ENCODE peak calls at places on chromosomes 1 and 21, in five cellular contexts. H is NB4; E is astrocyte of the spinal cord; K is CD8-positive, alpha-beta T cell; S is fibroblast of mammary gland. B is an unnamed sample.

GRCh38 chr1:231660198-231660597 is 33.6 kb downstream of the DISC1 start:
- DNase-seq in H (no peak), E (no peak), K (no peak), S (no peak), B (no peak)

GRCh38 chr1:216153130-216153529 is 270.1 kb downstream of the USH2A start:
- DNase-seq in H (no peak), E (no peak), K (no peak), S (no peak), B (no peak)

GRCh38 chr1:214862421-214862820 is 220.1 kb upstream of the KCNK2 start:
- DNase-seq in H (no peak), E (peak), K (no peak), S (peak), B (no peak)

GRCh38 chr1:8477199-8477982 is 159.5 kb downstream of the SLC45A1 start:
- DNase-seq in H (no peak), E (peak), K (no peak), S (peak), B (no peak)

GRCh38 chr1:27521336-27522147 is 31.6 kb upstream of the WASF2 start:
- DNase-seq in H (no peak), E (no peak), K (peak), S (no peak), B (no peak)

GRCh38 chr1:905071-905749 is 18.5 kb upstream of the SAMD11 start:
- DNase-seq in H (peak), E (no peak), K (peak), S (no peak), B (peak)

GRCh38 chr1:115112496-115113375 is 23.4 kb upstream of the TSPAN2 start:
- DNase-seq in H (peak), E (peak), K (peak), S (no peak), B (peak)

GRCh38 chr1:247373721-247374141 is 42.1 kb upstream of the ZNF496 start:
- DNase-seq in H (peak), E (peak), K (peak), S (peak), B (peak)

GRCh38 chr1:154607084-154607747 is 770 bp downstream of the ADAR start:
- DNase-seq in H (peak), E (peak), K (no peak), S (peak), B (no peak)
- TF ChIP-seq CTCF in H (no peak), E (peak), K (no peak), S (no peak), B (no peak)

GRCh38 chr1:167439301-167439988 is 78.9 kb downstream of the CD247 start:
- DNase-seq in H (peak), E (peak), K (no peak), S (peak), B (peak)
- TF ChIP-seq CTCF in H (no peak), E (peak), K (no peak), S (peak), B (peak)

DNA sequence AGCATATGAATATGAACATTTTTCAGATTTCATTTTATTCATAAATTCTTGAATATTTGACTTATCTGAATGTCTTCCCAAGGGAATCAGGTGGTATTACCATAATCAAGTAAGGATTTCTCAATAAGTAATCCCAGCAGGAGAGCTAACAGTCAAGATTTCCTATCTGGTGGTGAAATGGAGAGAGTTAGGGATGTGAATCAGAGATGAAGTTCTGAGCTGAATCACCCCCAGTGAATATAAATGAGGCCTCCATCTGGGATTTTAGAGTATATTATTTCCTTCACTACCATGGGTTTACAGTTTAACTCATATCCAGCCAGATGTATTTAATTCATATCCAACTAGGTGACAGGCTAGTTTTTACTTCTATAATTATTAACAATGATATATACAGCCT is 61.5 kb upstream of the RGS2 start:
- DNase-seq in H (no peak), E (peak), K (no peak), S (peak), B (no peak)
- TF ChIP-seq CTCF in H (no peak), E (no peak), K (no peak), S (no peak), B (no peak)

DNA sequence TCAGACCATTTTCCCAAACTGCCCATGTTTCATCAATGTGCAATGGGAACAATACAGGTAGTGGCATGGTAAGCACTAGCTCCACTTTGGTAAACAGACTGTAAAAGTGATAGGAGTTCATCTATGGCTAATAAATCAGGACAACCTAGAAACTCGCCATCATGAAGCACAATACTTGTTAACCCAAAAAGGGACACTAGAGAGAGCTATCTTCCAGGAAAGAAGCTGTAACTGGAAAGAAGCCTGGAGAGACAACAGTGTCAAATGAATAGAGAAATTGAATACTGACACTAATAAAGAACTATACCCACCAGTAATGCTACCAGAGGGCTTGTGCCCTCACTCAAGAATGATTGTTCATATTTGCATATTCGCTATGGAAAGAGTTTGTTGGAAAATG is 164.7 kb upstream of the RGS18 start:
- DNase-seq in H (peak), E (peak), K (no peak), S (peak), B (no peak)
- TF ChIP-seq CTCF in H (peak), E (peak), K (no peak), S (no peak), B (no peak)

GRCh38 chr21:32348604-32349332 is 44.0 kb downstream of the URB1 start:
- DNase-seq in H (no peak), E (no peak), K (peak), S (no peak), B (no peak)

GRCh38 chr21:32346951-32347350 is 45.9 kb downstream of the URB1 start:
- DNase-seq in H (no peak), E (no peak), K (no peak), S (no peak), B (no peak)

GRCh38 chr21:32347887-32348450 is 44.8 kb downstream of the URB1 start:
- DNase-seq in H (no peak), E (no peak), K (no peak), S (no peak), B (no peak)

GRCh38 chr21:32349333-32349944 is 43.4 kb downstream of the URB1 start:
- DNase-seq in H (no peak), E (no peak), K (peak), S (no peak), B (no peak)

DNA sequence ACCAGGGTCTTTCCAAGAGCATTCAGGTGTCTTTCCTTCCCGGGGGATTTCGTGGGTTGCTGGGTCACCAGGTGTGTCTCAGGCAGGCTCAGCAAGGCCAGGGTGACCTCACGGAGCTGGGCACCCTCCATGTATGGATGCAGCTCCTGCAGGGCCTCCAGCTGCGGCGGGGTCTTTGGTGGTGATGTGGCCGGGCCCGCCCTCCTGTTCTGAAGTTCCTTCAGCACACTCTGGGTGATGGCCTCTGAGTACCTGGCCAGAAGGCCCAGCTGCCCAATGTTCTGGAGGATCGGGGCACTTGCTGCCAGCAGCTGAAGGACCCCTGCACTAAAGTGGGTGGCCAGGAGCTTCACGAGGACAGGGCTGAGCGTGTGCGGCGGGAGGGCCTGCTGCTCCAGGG is 45.5 kb downstream of the URB1 start:
- DNase-seq in H (no peak), E (no peak), K (no peak), S (no peak), B (no peak)
- TF ChIP-seq CTCF in H (no peak), E (no peak), K (no peak), S (no peak), B (no peak)

DNA sequence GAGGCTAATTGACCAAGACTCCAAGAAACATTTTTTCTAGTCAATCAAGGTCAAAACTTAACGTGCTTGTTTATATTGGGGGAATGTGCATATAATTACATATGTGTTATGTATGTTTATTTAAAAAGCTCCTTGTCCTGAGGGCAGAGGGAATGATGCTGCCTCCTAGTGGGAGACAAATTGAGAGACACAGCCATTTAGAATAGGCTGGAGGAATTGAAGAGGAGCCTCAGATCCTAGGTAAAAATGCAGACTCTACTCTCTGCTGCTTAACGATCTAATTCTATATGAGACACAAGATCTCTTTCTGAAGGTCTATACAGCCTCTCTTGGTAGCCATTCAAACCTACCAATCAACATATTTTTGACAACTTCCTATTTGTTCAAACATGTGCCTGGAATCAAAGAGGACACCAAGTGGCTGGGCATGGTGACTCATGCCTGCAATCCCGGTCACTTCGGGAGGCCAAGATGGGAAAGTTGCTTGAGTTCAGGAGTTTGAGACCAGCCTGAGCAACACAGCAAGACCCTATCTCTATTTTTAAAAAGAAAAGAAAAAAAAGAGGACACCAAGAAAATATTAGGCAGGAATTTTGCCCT is 136.6 kb upstream of the ZNF648 start:
- DNase-seq in H (peak), E (no peak), K (no peak), S (peak), B (no peak)
- TF ChIP-seq CTCF in H (peak), E (peak), K (no peak), S (peak), B (no peak)

DNA sequence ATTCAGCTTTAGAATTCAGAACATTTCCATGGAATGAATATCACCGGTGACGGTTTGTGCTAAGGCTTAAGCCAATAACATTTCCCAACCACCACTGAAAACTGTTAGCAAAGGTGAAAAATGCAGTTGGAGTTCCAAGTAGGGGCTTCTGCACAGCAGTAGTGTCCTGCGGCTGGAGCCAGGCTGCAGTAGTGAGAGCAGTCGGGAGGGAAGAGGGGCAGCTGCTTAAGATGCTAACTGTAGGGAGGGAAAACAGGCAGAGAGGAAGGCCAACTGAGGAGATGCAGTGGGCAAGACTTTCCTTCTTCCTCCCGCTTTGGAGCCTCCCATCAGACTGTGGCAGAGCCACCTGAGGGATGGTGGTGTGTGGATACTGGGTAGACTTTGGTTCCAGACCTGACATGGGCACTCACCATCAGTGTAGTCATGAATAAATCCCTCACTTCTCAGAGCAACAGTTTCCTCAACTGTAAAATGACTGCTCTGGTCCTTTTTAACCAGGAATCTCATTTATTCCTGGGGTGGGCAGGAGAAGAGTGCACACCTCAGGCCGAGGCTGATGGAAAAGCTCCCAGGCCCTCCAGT is 3.2 kb downstream of the F3 start:
- DNase-seq in H (no peak), E (peak), K (no peak), S (no peak), B (no peak)
- TF ChIP-seq CTCF in H (no peak), E (peak), K (no peak), S (peak), B (no peak)

DNA sequence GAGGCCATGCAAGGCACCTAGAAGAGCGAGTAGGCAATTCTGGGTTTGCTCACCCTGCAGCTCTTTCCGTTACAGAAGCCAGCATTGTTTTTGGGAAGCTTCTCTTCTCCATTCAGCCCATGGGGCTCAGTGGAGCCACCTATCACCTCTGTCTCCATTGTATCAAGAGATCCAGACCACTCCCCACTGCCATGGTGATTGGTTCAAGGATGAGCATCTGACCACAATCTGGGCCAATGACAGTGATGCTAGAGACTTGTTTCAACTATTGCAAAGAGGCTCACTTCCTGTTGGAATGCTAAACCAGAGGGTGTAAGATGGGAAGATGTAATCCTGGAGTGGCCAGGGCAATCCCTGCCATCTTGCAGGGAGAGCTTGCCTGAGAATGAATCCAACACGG is 6.6 kb downstream of the SPATA21 start:
- DNase-seq in H (peak), E (no peak), K (no peak), S (peak), B (no peak)
- TF ChIP-seq CTCF in H (no peak), E (no peak), K (no peak), S (no peak), B (no peak)

B was measured in progenitor cell of endocrine pancreas.